ENCODE peak calls at places on chromosomes 16 and 17, in six cellular contexts. J is central memory CD4-positive, alpha-beta T cell; C is activated CD8-positive, alpha-beta memory T cell treated with anti-CD3 and anti-CD28 coated beads for 1 hour; N is caudate nucleus; T is mucosa of descending colon; R is Calu3. H is an unnamed sample.
A peak's percentile ranks its signal among the peaks of the same experiment; 100 is the strongest.

GRCh38 chr16:14957576-14958322 is 17.1 kb upstream of the PDXDC1 start:
- DNase-seq in J (no peak), C (no peak), N (no peak), T (peak; percentile 36), R (no peak), H (no peak)

GRCh38 chr16:28596840-28597691 is at the start of gene SULT1A2:
- DNase-seq in J (no peak), C (no peak), N (no peak), T (peak; percentile 84), R (peak; percentile 72), H (no peak)

GRCh38 chr17:32266389-32267269 is 997 bp downstream of the RHBDL3 start:
- DNase-seq in J (peak; percentile 12), C (no peak), N (no peak), T (peak; percentile 37), R (peak; percentile 8), H (no peak)

GRCh38 chr16:86089986-86090385 is 191.0 kb downstream of the IRF8 start:
- DNase-seq in J (no peak), C (no peak), N (no peak), T (no peak), R (no peak), H (no peak)

GRCh38 chr17:49193513-49194296 is 16.7 kb downstream of the GNGT2 start:
- DNase-seq in J (peak; percentile 16), C (no peak), N (peak; percentile 90), T (peak; percentile 55), R (peak; percentile 23), H (peak; percentile 16)

GRCh38 chr16:88886915-88887521 is 20.6 kb upstream of the PABPN1L start:
- DNase-seq in J (no peak), C (no peak), N (no peak), T (peak; percentile 70), R (no peak), H (no peak)

GRCh38 chr17:17794382-17794781 is 42.4 kb downstream of the SREBF1 start:
- DNase-seq in J (no peak), C (no peak), N (no peak), T (no peak), R (no peak), H (no peak)

GRCh38 chr17:60792250-60792898 is 114.7 kb downstream of the BCAS3 start:
- DNase-seq in J (no peak), C (no peak), N (no peak), T (no peak), R (no peak), H (no peak)

GRCh38 chr16:58128721-58129096 is 472 bp downstream of the CFAP20 start:
- DNase-seq in J (peak; percentile 9), C (no peak), N (no peak), T (no peak), R (peak; percentile 28), H (no peak)

GRCh38 chr17:54948380-54948779 is 20.1 kb downstream of the COX11 start:
- DNase-seq in J (no peak), C (no peak), N (no peak), T (no peak), R (peak; percentile 36), H (no peak)

GRCh38 chr16:68951991-68952877 is 108.9 kb downstream of the TANGO6 start:
- DNase-seq in J (no peak), C (no peak), N (no peak), T (no peak), R (no peak), H (no peak)

GRCh38 chr17:80948091-80948960 is 43.3 kb upstream of the CHMP6 start:
- DNase-seq in J (no peak), C (no peak), N (no peak), T (peak; percentile 13), R (no peak), H (no peak)

GRCh38 chr16:69839240-69839688 is 77.1 kb downstream of the WWP2 start:
- DNase-seq in J (no peak), C (no peak), N (no peak), T (peak; percentile 41), R (no peak), H (no peak)

GRCh38 chr16:90022209-90023077 is 3.2 kb upstream of the DBNDD1 start:
- DNase-seq in J (peak; percentile 65), C (peak; percentile 66), N (peak; percentile 84), T (peak; percentile 97), R (peak; percentile 97), H (no peak)

GRCh38 chr16:84825896-84826557 is 6.2 kb downstream of the CRISPLD2 start:
- DNase-seq in J (no peak), C (no peak), N (no peak), T (no peak), R (no peak), H (no peak)

GRCh38 chr16:4386452-4386813 is 14.8 kb downstream of the VASN start:
- DNase-seq in J (no peak), C (no peak), N (no peak), T (no peak), R (no peak), H (no peak)

GRCh38 chr17:38559025-38559879 is 46.5 kb downstream of the SRCIN1 start:
- DNase-seq in J (peak; percentile 81), C (peak; percentile 83), N (no peak), T (peak; percentile 93), R (peak; percentile 100), H (peak; percentile 47)

GRCh38 chr17:36505171-36505570 is 18.7 kb downstream of the ZNHIT3 start:
- DNase-seq in J (no peak), C (no peak), N (no peak), T (no peak), R (no peak), H (no peak)

GRCh38 chr17:76725580-76726230 is 701 bp downstream of the JMJD6 start:
- DNase-seq in J (peak; percentile 68), C (peak; percentile 50), N (peak; percentile 44), T (peak; percentile 88), R (peak; percentile 73), H (no peak)

GRCh38 chr17:8294814-8295316 is 335 bp downstream of the SLC25A35 start:
- DNase-seq in J (no peak), C (no peak), N (no peak), T (no peak), R (no peak), H (no peak)

GRCh38 chr17:82108999-82109480 is 11.0 kb upstream of the FASN start:
- DNase-seq in J (no peak), C (no peak), N (no peak), T (no peak), R (no peak), H (no peak)

GRCh38 chr17:77854759-77855745 is 103.5 kb upstream of the TNRC6C start:
- DNase-seq in J (no peak), C (no peak), N (no peak), T (no peak), R (no peak), H (no peak)

GRCh38 chr16:80914379-80915078 is 92.2 kb downstream of the CMC2 start:
- DNase-seq in J (no peak), C (no peak), N (no peak), T (no peak), R (no peak), H (no peak)

GRCh38 chr17:30526401-30526800 is 49.2 kb downstream of the GOSR1 start:
- DNase-seq in J (no peak), C (no peak), N (no peak), T (no peak), R (no peak), H (no peak)

GRCh38 chr16:66660422-66661209 is 35.9 kb downstream of the CMTM4 start:
- DNase-seq in J (no peak), C (no peak), N (peak; percentile 19), T (peak; percentile 40), R (peak; percentile 51), H (no peak)

GRCh38 chr17:3944485-3945388 is 19.5 kb downstream of the ATP2A3 start:
- DNase-seq in J (peak; percentile 39), C (peak; percentile 39), N (no peak), T (peak; percentile 66), R (no peak), H (no peak)

GRCh38 chr16:15879255-15879804 is 9.1 kb downstream of the CEP20 start:
- DNase-seq in J (no peak), C (no peak), N (no peak), T (no peak), R (no peak), H (no peak)

GRCh38 chr17:78697122-78697845 is 84.8 kb downstream of the CYTH1 start:
- DNase-seq in J (no peak), C (no peak), N (no peak), T (no peak), R (no peak), H (no peak)

GRCh38 chr16:25095636-25096035 is 15.9 kb upstream of the LCMT1 start:
- DNase-seq in J (no peak), C (no peak), N (no peak), T (no peak), R (no peak), H (no peak)

GRCh38 chr16:21190599-21190998 is 20.8 kb downstream of the ZP2 start:
- DNase-seq in J (no peak), C (no peak), N (no peak), T (no peak), R (no peak), H (no peak)

GRCh38 chr16:2530629-2531318 is 434 bp downstream of the CEMP1 start:
- DNase-seq in J (no peak), C (no peak), N (no peak), T (peak; percentile 57), R (no peak), H (no peak)

GRCh38 chr16:23996258-23996955 is 160.6 kb downstream of the PRKCB start:
- DNase-seq in J (no peak), C (no peak), N (no peak), T (no peak), R (no peak), H (no peak)

GRCh38 chr17:44269795-44270320 is 1.9 kb upstream of the SLC4A1 start:
- DNase-seq in J (no peak), C (no peak), N (no peak), T (no peak), R (no peak), H (no peak)